ENCODE peak calls at places on chromosomes 1 and 21, in ten cellular contexts. I is K562, K is suprapubic skin, E is endothelial cell of umbilical vein, Y is stomach, P is transverse colon, R is upper lobe of left lung, X is breast epithelium, B is sigmoid colon, D is esophagus muscularis mucosa. F is an unnamed sample.
A peak's percentile ranks its signal among the peaks of the same experiment; 100 is the strongest.

GRCh38 chr1:6961905-6962304 is 176.7 kb downstream of the CAMTA1 start:
- DNase-seq in B (no peak), I (no peak), E (no peak), X (no peak), D (no peak), P (no peak), R (no peak), Y (no peak), K (no peak), F (no peak)

GRCh38 chr21:37642493-37642892 is 273.8 kb downstream of the KCNJ6 start:
- DNase-seq in D (peak; percentile 62), X (no peak), B (no peak), E (no peak), K (no peak), R (no peak), I (peak; percentile 74), P (no peak), Y (no peak), F (no peak)

GRCh38 chr21:18545908-18546307 is 142.3 kb upstream of the TMPRSS15 start:
- DNase-seq in P (no peak), B (no peak), R (no peak), I (no peak), X (no peak), D (no peak), Y (no peak), E (peak; percentile 84), K (no peak), F (no peak)

GRCh38 chr1:231639819-231640218 is 13.2 kb downstream of the DISC1 start:
- DNase-seq in K (no peak), R (no peak), D (no peak), E (no peak), P (no peak), B (no peak), Y (no peak), X (no peak), I (no peak), F (no peak)

GRCh38 chr1:61388586-61388985 is 306.2 kb downstream of the NFIA start:
- DNase-seq in E (peak; percentile 92), Y (no peak), X (no peak), D (no peak), B (no peak), P (no peak), K (no peak), I (no peak), R (no peak), F (no peak)

GRCh38 chr1:40392206-40392605 is 18.7 kb downstream of the SMAP2 start:
- DNase-seq in X (no peak), E (no peak), K (no peak), P (no peak), R (no peak), B (no peak), I (no peak), D (no peak), Y (peak; percentile 39), F (no peak)

GRCh38 chr1:76209238-76209637 is 134.7 kb downstream of the ST6GALNAC3 start:
- DNase-seq in P (no peak), E (no peak), K (no peak), I (no peak), R (no peak), B (no peak), X (no peak), Y (no peak), D (no peak), F (no peak)

GRCh38 chr1:218429301-218429700 is 84.2 kb downstream of the TGFB2 start:
- DNase-seq in K (no peak), P (no peak), R (no peak), B (no peak), I (no peak), X (no peak), E (no peak), D (no peak), Y (no peak), F (no peak)

GRCh38 chr1:168845083-168845650 is 116.2 kb upstream of the DPT start:
- DNase-seq in Y (peak; percentile 51), D (no peak), I (peak; percentile 58), R (peak; percentile 31), P (peak; percentile 28), K (no peak), X (no peak), E (no peak), B (no peak), F (no peak)

GRCh38 chr21:44450999-44451398 is 4.3 kb upstream of the LRRC3 start:
- DNase-seq in Y (no peak), X (peak; percentile 39), K (peak; percentile 76), E (no peak), B (no peak), I (no peak), P (no peak), D (no peak), R (no peak), F (no peak)

GRCh38 chr1:159853417-159853816 is 9.0 kb downstream of the VSIG8 start:
- DNase-seq in R (no peak), I (no peak), D (no peak), Y (no peak), X (no peak), K (no peak), P (no peak), B (no peak), E (no peak), F (no peak)

GRCh38 chr1:224540535-224540934 is 75.6 kb upstream of the CNIH3 start:
- DNase-seq in I (no peak), X (no peak), K (no peak), P (no peak), Y (no peak), E (peak; percentile 69), B (no peak), R (no peak), D (no peak), F (no peak)

GRCh38 chr1:168819668-168820067 is 90.7 kb upstream of the DPT start:
- DNase-seq in D (no peak), I (no peak), Y (no peak), E (no peak), B (no peak), P (no peak), R (no peak), K (no peak), X (no peak), F (no peak)

GRCh38 chr21:17688912-17689874 is 76.5 kb upstream of the BTG3 start:
- DNase-seq in D (no peak), Y (peak; percentile 51), R (peak; percentile 33), P (peak; percentile 42), I (peak; percentile 44), X (peak; percentile 71), K (no peak), E (no peak), B (no peak), F (peak; percentile 78)

GRCh38 chr1:235108876-235109275 is 19.8 kb downstream of the TOMM20 start:
- DNase-seq in K (no peak), Y (no peak), R (no peak), I (no peak), D (no peak), E (no peak), B (no peak), P (no peak), X (no peak), F (no peak)

GRCh38 chr1:235108185-235108593 is 20.4 kb downstream of the TOMM20 start:
- DNase-seq in K (no peak), E (no peak), R (no peak), I (no peak), X (no peak), Y (no peak), B (no peak), P (no peak), D (no peak), F (no peak)

GRCh38 chr1:235106457-235106856 is 22.2 kb downstream of the TOMM20 start:
- DNase-seq in D (no peak), X (no peak), B (no peak), P (no peak), K (no peak), I (no peak), R (no peak), E (no peak), Y (no peak), F (no peak)

GRCh38 chr1:235105051-235106043 is 23.3 kb downstream of the TOMM20 start:
- DNase-seq in X (no peak), B (no peak), E (peak; percentile 46), P (no peak), D (no peak), R (no peak), K (no peak), I (peak; percentile 30), Y (no peak), F (no peak)

DNA sequence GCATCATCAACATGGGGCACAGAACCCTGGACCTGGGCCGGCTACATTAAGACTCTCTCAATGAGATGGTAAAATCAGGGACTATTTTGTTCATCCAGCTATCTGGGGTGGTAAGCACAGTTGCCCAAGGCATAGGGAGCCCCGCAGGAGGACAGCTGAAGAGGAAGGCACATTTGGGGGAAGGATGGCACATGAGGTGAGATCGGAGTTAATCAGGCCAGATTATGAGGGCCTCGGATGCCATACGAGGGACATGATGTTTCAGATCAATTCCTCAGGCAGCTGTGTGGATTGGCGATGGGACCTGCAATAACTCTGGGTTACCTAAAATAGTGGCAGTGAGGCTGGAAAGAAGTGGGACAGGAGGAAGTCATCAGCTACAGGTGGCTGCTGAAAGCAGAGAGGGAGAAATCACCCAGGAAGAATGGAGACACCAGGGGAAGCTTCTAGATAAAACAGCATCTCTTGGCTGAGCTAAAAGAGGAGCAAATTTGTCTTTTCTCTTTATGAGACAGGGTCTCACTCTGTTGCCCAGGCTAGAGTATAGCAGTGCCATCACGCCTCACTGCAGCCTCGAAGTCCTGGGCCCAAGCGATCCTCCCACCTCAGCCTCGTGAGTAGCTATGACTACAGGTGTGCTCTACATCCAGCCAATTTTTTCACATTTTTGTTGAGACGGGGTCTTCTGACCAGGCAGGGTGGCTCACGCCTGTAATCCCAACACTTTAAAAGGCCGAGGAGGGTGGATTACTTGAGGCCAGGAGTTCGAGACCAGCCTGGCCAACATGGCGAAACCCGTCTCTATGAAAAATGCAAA is 21.1 kb downstream of the TOMM20 start:
- DNase-seq in I (no peak), X (no peak), R (no peak), B (no peak), K (no peak), E (no peak), D (no peak), P (no peak), Y (no peak), F (no peak)
- TF ChIP-seq POLR2A in I (no peak), X (no peak), R (no peak), B (no peak), K (no peak), E (no peak), D (no peak), P (no peak), Y (no peak), F (no peak)

GRCh38 chr1:154598871-154599635 is 8.9 kb downstream of the ADAR start:
- DNase-seq in X (no peak), P (no peak), E (peak; percentile 17), B (no peak), K (no peak), Y (no peak), R (no peak), I (no peak), D (no peak), F (no peak)
- TF ChIP-seq POLR2AphosphoS5 in X (no peak), P (no peak), E (no peak), B (no peak), K (no peak), Y (no peak), R (no peak), I (no peak), D (no peak), F (no peak)

GRCh38 chr1:150981177-150981804 is 801 bp upstream of the ANXA9 start:
- DNase-seq in R (peak; percentile 78), B (no peak), K (no peak), E (no peak), I (no peak), P (peak; percentile 35), Y (peak; percentile 59), D (no peak), X (no peak), F (no peak)
- H3K4me1 ChIP-seq in R (peaks cover 37% of the 10 kb centered on the region), B (peaks cover 15% of the 10 kb centered on the region), K (peaks cover 50% of the 10 kb centered on the region), E (peaks cover 22% of the 10 kb centered on the region), I (peaks cover 42% of the 10 kb centered on the region), P (peaks cover 43% of the 10 kb centered on the region), Y (peaks cover 63% of the 10 kb centered on the region), D (peaks cover 23% of the 10 kb centered on the region), X (peaks cover 6% of the 10 kb centered on the region), F (peaks cover 37% of the 10 kb centered on the region)

GRCh38 chr1:180165096-180165495 is 10.4 kb downstream of the QSOX1 start:
- DNase-seq in X (peak; percentile 2), P (no peak), D (no peak), I (no peak), K (no peak), E (no peak), B (peak; percentile 39), R (no peak), Y (no peak), F (no peak)
- TF ChIP-seq POLR2A in X (no peak), P (no peak), D (no peak), I (no peak), K (no peak), E (no peak), B (no peak), R (no peak), Y (no peak), F (no peak)